ENCODE peak calls at places on chromosomes 4 and X, in six cellular contexts. D is pancreas, S is neural progenitor cell, G is OCI-LY7, F is A673, Q is fibroblast of lung. C is an unnamed sample. For H3K36me3, the result is how much of the 10 kb centered on the place peaks cover.

GRCh38 chrX:55710701-55711100 is 6.8 kb upstream of the RRAGB start:
- DNase-seq in F (peak), S (no peak), Q (peak), D (peak), G (no peak), C (no peak)

GRCh38 chrX:42119076-42119475 is 195.7 kb upstream of the CASK start:
- DNase-seq in Q (peak), G (no peak), D (no peak), F (peak), S (no peak), C (no peak)

GRCh38 chr4:71360844-71361243 is 22.0 kb downstream of the SLC4A4 start:
- DNase-seq in F (no peak), G (no peak), S (no peak), D (no peak), Q (no peak), C (no peak)

GRCh38 chr4:3225946-3226345 is 23.0 kb upstream of the MSANTD1 start:
- DNase-seq in Q (peak), D (no peak), G (no peak), S (no peak), F (no peak), C (no peak)

GRCh38 chr4:149279331-149279730 is 536.3 kb downstream of the IQCM start:
- DNase-seq in D (no peak), Q (no peak), G (no peak), S (no peak), F (peak), C (no peak)

GRCh38 chr4:107747748-107748486 is 27.9 kb upstream of the PAPSS1 start:
- DNase-seq in Q (no peak), S (no peak), G (no peak), D (no peak), F (no peak), C (no peak)

GRCh38 chr4:6632125-6632524 is 8.4 kb upstream of the MRFAP1 start:
- DNase-seq in F (no peak), S (no peak), Q (no peak), D (no peak), G (no peak), C (no peak)

GRCh38 chrX:154505726-154506125 is 10.3 kb downstream of the FAM3A start:
- DNase-seq in G (no peak), D (no peak), F (no peak), S (no peak), Q (peak), C (no peak)

GRCh38 chr4:84944952-84945351 is 21.5 kb downstream of the WDFY3 start:
- DNase-seq in Q (no peak), F (no peak), G (no peak), S (no peak), D (no peak), C (no peak)

DNA sequence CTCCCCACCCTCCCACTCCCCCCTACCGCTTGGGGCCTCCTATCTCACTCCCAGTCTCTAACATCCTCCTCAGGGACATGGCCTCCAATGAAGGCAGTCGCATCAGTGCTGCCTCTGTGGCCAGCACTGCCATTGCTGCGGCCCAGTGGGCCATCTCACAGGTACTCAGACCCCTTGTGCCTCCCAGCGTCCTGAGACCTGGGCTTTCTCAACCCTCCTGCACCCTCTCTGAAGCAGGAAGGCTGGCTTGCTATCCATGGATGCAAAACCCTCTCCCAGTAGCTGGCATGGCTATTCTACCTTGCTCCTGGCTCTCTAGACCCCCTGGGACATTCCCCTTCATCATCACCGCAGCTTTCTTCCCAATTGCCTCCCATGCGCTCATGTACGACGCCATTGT is 13.3 kb upstream of the UBA1 start:
- DNase-seq in D (no peak), S (no peak), G (no peak), Q (no peak), F (no peak), C (no peak)
- H3K36me3 ChIP-seq in D (under half), S (under half), G (under half), Q (under half), F (under half), C (under half)

GRCh38 chr4:56910172-56910967 is 2.7 kb downstream of the REST start:
- DNase-seq in S (peak), G (peak), F (no peak), Q (no peak), D (no peak), C (no peak)
- H3K4me3 ChIP-seq in S (peak), G (peak), F (peak), Q (peak), D (no peak), C (no peak)

DNA sequence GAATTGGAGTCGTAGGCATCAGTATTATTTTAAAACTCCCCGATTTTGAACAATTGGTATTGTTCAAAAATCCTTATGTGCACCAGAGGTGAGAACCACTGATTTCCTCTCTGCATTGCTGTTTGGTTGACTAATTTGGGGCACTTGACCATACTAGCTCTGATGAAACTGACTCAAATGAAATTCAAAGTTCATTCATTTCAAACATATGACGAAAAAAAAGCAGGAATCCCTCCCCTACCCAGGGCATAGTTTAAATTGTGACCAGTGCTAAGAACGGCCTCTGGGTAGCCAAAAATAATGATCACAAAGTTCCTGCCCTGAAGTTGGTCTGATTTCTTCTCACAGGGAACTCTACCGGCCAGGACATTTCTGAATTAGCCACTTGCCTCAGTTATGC is 75.7 kb upstream of the EGFL6 start:
- DNase-seq in S (no peak), Q (no peak), D (no peak), F (no peak), G (no peak), C (no peak)
- H3K36me3 ChIP-seq in S (under half), Q (under half), D (under half), F (under half), G (under half), C (under half)

GRCh38 chr4:155787113-155787710 is 28.4 kb downstream of the GUCY1B1 start:
- DNase-seq in D (no peak), Q (peak), F (peak), G (peak), S (peak), C (no peak)

GRCh38 chr4:155794589-155794988 is 35.8 kb downstream of the GUCY1B1 start:
- DNase-seq in D (no peak), G (no peak), F (no peak), S (no peak), Q (no peak), C (no peak)

GRCh38 chr4:155785828-155786227 is 27.0 kb downstream of the GUCY1B1 start:
- DNase-seq in F (no peak), G (no peak), Q (no peak), D (no peak), S (no peak), C (no peak)

GRCh38 chr4:155784637-155785036 is 25.8 kb downstream of the GUCY1B1 start:
- DNase-seq in F (no peak), Q (no peak), G (no peak), S (no peak), D (no peak), C (no peak)

GRCh38 chr4:155789391-155789790 is 30.6 kb downstream of the GUCY1B1 start:
- DNase-seq in Q (peak), D (no peak), F (no peak), S (no peak), G (no peak), C (no peak)
- H3K4me3 ChIP-seq in Q (no peak), D (no peak), F (no peak), S (no peak), G (no peak), C (no peak)

DNA sequence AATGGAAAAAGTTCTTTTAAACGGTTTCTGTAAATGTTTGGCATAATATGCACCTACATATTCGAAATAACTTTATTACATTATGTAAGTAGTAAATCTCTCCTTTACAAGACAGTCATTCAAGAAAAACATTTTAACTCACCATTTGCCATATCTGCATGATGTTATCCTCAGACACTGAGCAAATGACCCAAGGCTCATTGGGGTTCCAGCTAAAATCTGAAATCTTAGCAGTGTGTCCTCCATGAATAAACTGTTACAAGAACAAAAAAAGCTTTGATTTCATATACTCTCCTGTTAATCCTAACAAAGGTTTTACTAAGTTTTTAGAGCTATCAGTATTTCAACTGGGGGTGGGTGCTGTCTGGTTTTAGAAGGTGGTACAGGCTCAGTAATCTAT is 24.5 kb downstream of the RBBP7 start:
- DNase-seq in F (no peak), G (no peak), Q (no peak), D (no peak), S (no peak), C (no peak)
- H3K36me3 ChIP-seq in F (under half), G (half or more), Q (under half), D (under half), S (under half), C (under half)

GRCh38 chr4:40206421-40206820 is 9.6 kb downstream of the RHOH start:
- DNase-seq in G (no peak), Q (no peak), F (no peak), D (no peak), S (no peak), C (no peak)
- H3K4me3 ChIP-seq in G (peak), Q (no peak), F (peak), D (no peak), S (no peak), C (no peak)

DNA sequence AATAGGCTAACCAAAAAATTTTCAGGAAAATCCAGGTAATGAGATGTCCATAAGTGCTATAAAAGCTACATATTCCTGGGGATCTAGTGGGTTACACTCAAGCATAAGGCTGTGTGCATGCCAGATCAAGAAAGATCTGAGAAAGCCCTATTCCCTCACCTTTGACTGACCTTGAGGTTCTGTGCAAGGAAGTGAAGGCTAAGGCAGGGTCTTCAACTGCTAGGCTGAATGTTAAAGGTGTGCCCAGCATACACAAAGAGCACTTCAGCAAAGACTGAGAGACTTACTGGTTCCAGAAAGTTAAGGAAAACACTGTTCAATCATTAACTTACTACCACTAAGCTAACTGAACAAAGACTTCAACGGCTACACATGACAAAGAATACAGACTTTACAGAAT is 269.7 kb downstream of the GPC3 start:
- DNase-seq in S (no peak), Q (no peak), F (no peak), G (no peak), D (no peak), C (no peak)
- H3K36me3 ChIP-seq in S (under half), Q (under half), F (under half), G (under half), D (under half), C (under half)

DNA sequence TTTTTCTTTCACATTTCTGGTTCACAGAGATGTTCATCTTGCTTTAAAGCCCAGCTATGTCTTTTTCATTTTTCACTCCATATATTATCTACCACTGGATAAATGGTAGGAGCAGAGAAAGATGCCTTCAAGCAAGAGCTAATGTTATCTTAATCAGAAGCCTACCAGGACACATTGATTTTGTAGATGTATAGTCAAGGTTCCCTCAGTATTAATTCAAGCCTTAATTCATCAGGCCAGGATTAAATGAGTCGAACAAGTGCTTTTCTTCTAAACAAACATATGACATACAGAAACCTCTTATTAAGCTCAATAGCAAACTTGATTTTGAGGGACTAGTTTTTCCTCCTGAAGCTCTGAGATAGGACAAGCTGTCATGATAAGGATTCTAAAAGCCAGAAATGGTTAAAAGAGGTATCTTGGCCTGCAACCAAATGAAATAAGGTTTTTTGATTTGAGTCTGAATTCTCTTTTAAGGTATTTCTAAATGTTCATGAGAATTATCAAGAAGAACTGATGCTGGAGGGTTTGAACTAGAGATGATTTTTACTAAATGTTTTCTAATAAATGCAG is 81.7 kb upstream of the FTHL17 start:
- DNase-seq in S (no peak), G (no peak), Q (no peak), D (no peak), F (no peak), C (no peak)
- H3K4me3 ChIP-seq in S (no peak), G (no peak), Q (no peak), D (no peak), F (no peak), C (no peak)

DNA sequence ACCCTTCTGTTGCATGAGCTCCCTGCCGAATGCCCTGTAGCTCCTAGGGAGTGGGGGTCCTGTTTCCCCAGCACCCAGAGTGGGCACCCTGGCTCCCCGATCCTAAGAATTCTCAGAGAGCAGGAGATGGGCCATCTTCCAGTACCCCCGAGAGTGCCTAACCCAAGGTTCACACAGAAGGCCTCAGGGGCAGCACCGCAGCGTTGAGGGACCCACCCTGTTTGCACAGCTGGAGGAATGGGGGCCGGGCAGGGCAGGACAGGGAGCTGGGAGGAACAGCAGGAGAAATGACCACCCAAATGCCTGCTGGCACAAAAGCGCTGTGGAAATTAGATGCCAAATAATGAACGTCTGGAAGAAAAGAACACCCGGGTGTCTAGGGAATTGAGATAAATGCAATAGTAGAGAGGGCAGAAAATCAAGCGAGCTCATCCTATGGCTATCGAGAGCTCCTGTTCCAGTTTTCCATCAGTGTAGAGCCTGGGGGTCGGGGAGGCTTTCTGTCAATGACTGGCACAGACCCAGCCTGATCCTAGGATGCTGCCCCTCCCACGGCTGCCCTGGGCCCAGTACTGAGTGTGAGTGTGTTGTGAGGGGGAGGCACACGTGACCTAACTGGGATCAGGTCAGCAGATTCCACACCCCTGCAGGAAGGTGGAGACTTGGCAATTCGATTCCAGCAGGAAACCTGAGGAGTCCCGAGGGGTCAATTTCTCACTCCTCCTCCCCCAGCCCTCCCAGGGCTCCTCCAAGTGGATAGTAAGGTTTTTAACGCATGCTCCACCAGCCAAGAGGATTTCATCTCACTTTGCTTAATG is 25.6 kb downstream of the SEPTIN6 start:
- DNase-seq in Q (no peak), F (peak), D (no peak), S (no peak), G (no peak), C (no peak)
- H3K36me3 ChIP-seq in Q (under half), F (under half), D (under half), S (under half), G (half or more), C (under half)